ENCODE peak calls at places on chromosome 2, in eight cellular contexts. One of them, this sample, is unnamed.

GRCh38 chr2:102843759-102844443 is 82.1 kb downstream of the TMEM182 start:
- DNase-seq in CD8-positive, alpha-beta T cell: no peak
- DNase-seq in fibroblast of pulmonary artery: no peak
- DNase-seq in A549: no peak
- DNase-seq in adrenal gland: no peak
- DNase-seq in WTC11: no peak
- DNase-seq in glutamatergic neuron: no peak
- DNase-seq in IMR-90: no peak
- DNase-seq in this sample: no peak

GRCh38 chr2:95297088-95297487 is at the start of gene KCNIP3:
- DNase-seq in A549: no peak
- DNase-seq in fibroblast of pulmonary artery: no peak
- DNase-seq in IMR-90: no peak
- DNase-seq in WTC11: peak; percentile 33
- DNase-seq in CD8-positive, alpha-beta T cell: no peak
- DNase-seq in glutamatergic neuron: peak; percentile 52
- DNase-seq in adrenal gland: no peak
- DNase-seq in this sample: no peak

GRCh38 chr2:226151157-226151556 is 648.5 kb downstream of the IRS1 start:
- DNase-seq in WTC11: no peak
- DNase-seq in A549: no peak
- DNase-seq in IMR-90: peak; percentile 10
- DNase-seq in fibroblast of pulmonary artery: peak; percentile 21
- DNase-seq in adrenal gland: no peak
- DNase-seq in CD8-positive, alpha-beta T cell: no peak
- DNase-seq in glutamatergic neuron: no peak
- DNase-seq in this sample: no peak

GRCh38 chr2:237739101-237739500 is 59.5 kb upstream of the RBM44 start:
- DNase-seq in IMR-90: no peak
- DNase-seq in WTC11: no peak
- DNase-seq in glutamatergic neuron: no peak
- DNase-seq in CD8-positive, alpha-beta T cell: no peak
- DNase-seq in adrenal gland: peak; percentile 78
- DNase-seq in A549: no peak
- DNase-seq in fibroblast of pulmonary artery: no peak
- DNase-seq in this sample: no peak

GRCh38 chr2:8239402-8240127 is 442.3 kb upstream of the ID2 start:
- DNase-seq in fibroblast of pulmonary artery: no peak
- DNase-seq in glutamatergic neuron: no peak
- DNase-seq in IMR-90: peak; percentile 6
- DNase-seq in adrenal gland: no peak
- DNase-seq in WTC11: no peak
- DNase-seq in A549: no peak
- DNase-seq in CD8-positive, alpha-beta T cell: no peak
- DNase-seq in this sample: no peak

GRCh38 chr2:118310878-118311442 is 222.7 kb downstream of the INSIG2 start:
- DNase-seq in adrenal gland: no peak
- DNase-seq in glutamatergic neuron: peak; percentile 40
- DNase-seq in CD8-positive, alpha-beta T cell: no peak
- DNase-seq in A549: no peak
- DNase-seq in fibroblast of pulmonary artery: no peak
- DNase-seq in WTC11: peak; percentile 78
- DNase-seq in IMR-90: no peak
- DNase-seq in this sample: no peak

GRCh38 chr2:28300921-28301341 is 91.7 kb upstream of the FOSL2 start:
- DNase-seq in A549: no peak
- DNase-seq in glutamatergic neuron: no peak
- DNase-seq in WTC11: no peak
- DNase-seq in fibroblast of pulmonary artery: peak; percentile 83
- DNase-seq in IMR-90: peak; percentile 98
- DNase-seq in CD8-positive, alpha-beta T cell: no peak
- DNase-seq in adrenal gland: no peak
- DNase-seq in this sample: no peak

GRCh38 chr2:45177870-45178269 is 168.6 kb upstream of the SIX2 start:
- DNase-seq in adrenal gland: no peak
- DNase-seq in A549: no peak
- DNase-seq in IMR-90: peak; percentile 95
- DNase-seq in WTC11: no peak
- DNase-seq in CD8-positive, alpha-beta T cell: no peak
- DNase-seq in fibroblast of pulmonary artery: peak; percentile 99
- DNase-seq in glutamatergic neuron: no peak
- DNase-seq in this sample: no peak

GRCh38 chr2:128228894-128229293 is 89.8 kb downstream of the HS6ST1 start:
- DNase-seq in fibroblast of pulmonary artery: peak; percentile 11
- DNase-seq in adrenal gland: no peak
- DNase-seq in A549: no peak
- DNase-seq in glutamatergic neuron: no peak
- DNase-seq in CD8-positive, alpha-beta T cell: no peak
- DNase-seq in IMR-90: peak; percentile 25
- DNase-seq in WTC11: no peak
- DNase-seq in this sample: no peak

GRCh38 chr2:120423167-120423943 is 77.4 kb downstream of the INHBB start:
- DNase-seq in IMR-90: no peak
- DNase-seq in adrenal gland: no peak
- DNase-seq in glutamatergic neuron: no peak
- DNase-seq in A549: no peak
- DNase-seq in CD8-positive, alpha-beta T cell: no peak
- DNase-seq in WTC11: no peak
- DNase-seq in fibroblast of pulmonary artery: peak; percentile 6
- DNase-seq in this sample: no peak

GRCh38 chr2:393711-394696 is 106.1 kb upstream of the ALKAL2 start:
- DNase-seq in CD8-positive, alpha-beta T cell: peak; percentile 51
- DNase-seq in WTC11: no peak
- DNase-seq in fibroblast of pulmonary artery: peak; percentile 1
- DNase-seq in IMR-90: no peak
- DNase-seq in glutamatergic neuron: no peak
- DNase-seq in A549: no peak
- DNase-seq in adrenal gland: no peak
- DNase-seq in this sample: no peak

GRCh38 chr2:98598781-98599428 is 9.4 kb downstream of the COA5 start:
- DNase-seq in adrenal gland: no peak
- DNase-seq in IMR-90: peak; percentile 60
- DNase-seq in glutamatergic neuron: no peak
- DNase-seq in CD8-positive, alpha-beta T cell: no peak
- DNase-seq in A549: no peak
- DNase-seq in fibroblast of pulmonary artery: peak; percentile 66
- DNase-seq in WTC11: no peak
- DNase-seq in this sample: no peak

GRCh38 chr2:20350105-20350712 is 435 bp downstream of the PUM2 start:
- DNase-seq in IMR-90: no peak
- DNase-seq in glutamatergic neuron: peak; percentile 71
- DNase-seq in fibroblast of pulmonary artery: no peak
- DNase-seq in WTC11: peak; percentile 65
- DNase-seq in A549: peak; percentile 41
- DNase-seq in CD8-positive, alpha-beta T cell: peak; percentile 48
- DNase-seq in adrenal gland: peak; percentile 47
- DNase-seq in this sample: peak; percentile 68

GRCh38 chr2:6968319-6969100 is 51.3 kb downstream of the RNF144A start:
- DNase-seq in IMR-90: no peak
- DNase-seq in glutamatergic neuron: no peak
- DNase-seq in A549: no peak
- DNase-seq in fibroblast of pulmonary artery: peak; percentile 24
- DNase-seq in CD8-positive, alpha-beta T cell: no peak
- DNase-seq in WTC11: no peak
- DNase-seq in adrenal gland: no peak
- DNase-seq in this sample: no peak

GRCh38 chr2:97849881-97850540 is 136.6 kb downstream of the ZAP70 start:
- DNase-seq in fibroblast of pulmonary artery: peak; percentile 9
- DNase-seq in CD8-positive, alpha-beta T cell: no peak
- DNase-seq in glutamatergic neuron: no peak
- DNase-seq in A549: no peak
- DNase-seq in adrenal gland: no peak
- DNase-seq in WTC11: no peak
- DNase-seq in IMR-90: peak; percentile 18
- DNase-seq in this sample: no peak

GRCh38 chr2:199602896-199603482 is 145.2 kb upstream of the SATB2 start:
- DNase-seq in IMR-90: no peak
- DNase-seq in WTC11: no peak
- DNase-seq in glutamatergic neuron: no peak
- DNase-seq in fibroblast of pulmonary artery: no peak
- DNase-seq in CD8-positive, alpha-beta T cell: no peak
- DNase-seq in adrenal gland: no peak
- DNase-seq in A549: no peak
- DNase-seq in this sample: no peak

GRCh38 chr2:27351802-27352598 is 4.6 kb downstream of the GTF3C2 start:
- DNase-seq in glutamatergic neuron: no peak
- DNase-seq in IMR-90: no peak
- DNase-seq in A549: no peak
- DNase-seq in WTC11: no peak
- DNase-seq in CD8-positive, alpha-beta T cell: no peak
- DNase-seq in adrenal gland: no peak
- DNase-seq in fibroblast of pulmonary artery: no peak
- DNase-seq in this sample: no peak

GRCh38 chr2:70024284-70024683 is 62.9 kb upstream of the ASPRV1 start:
- DNase-seq in CD8-positive, alpha-beta T cell: no peak
- DNase-seq in fibroblast of pulmonary artery: no peak
- DNase-seq in A549: no peak
- DNase-seq in IMR-90: no peak
- DNase-seq in WTC11: peak; percentile 35
- DNase-seq in glutamatergic neuron: no peak
- DNase-seq in adrenal gland: no peak
- DNase-seq in this sample: no peak

GRCh38 chr2:15786003-15786654 is 154.2 kb upstream of the MYCN start:
- DNase-seq in IMR-90: no peak
- DNase-seq in CD8-positive, alpha-beta T cell: no peak
- DNase-seq in A549: no peak
- DNase-seq in glutamatergic neuron: no peak
- DNase-seq in fibroblast of pulmonary artery: no peak
- DNase-seq in adrenal gland: no peak
- DNase-seq in WTC11: no peak
- DNase-seq in this sample: no peak

GRCh38 chr2:155645771-155646170 is 686.8 kb downstream of the NR4A2 start:
- DNase-seq in fibroblast of pulmonary artery: peak; percentile 1
- DNase-seq in WTC11: no peak
- DNase-seq in A549: no peak
- DNase-seq in glutamatergic neuron: no peak
- DNase-seq in CD8-positive, alpha-beta T cell: no peak
- DNase-seq in IMR-90: no peak
- DNase-seq in adrenal gland: no peak
- DNase-seq in this sample: no peak

GRCh38 chr2:177406182-177406581 is 13.6 kb downstream of the AGPS start:
- DNase-seq in adrenal gland: no peak
- DNase-seq in WTC11: no peak
- DNase-seq in CD8-positive, alpha-beta T cell: no peak
- DNase-seq in glutamatergic neuron: no peak
- DNase-seq in IMR-90: no peak
- DNase-seq in fibroblast of pulmonary artery: no peak
- DNase-seq in A549: no peak
- DNase-seq in this sample: no peak

GRCh38 chr2:119408221-119408619 is 23.4 kb upstream of the TMEM37 start:
- DNase-seq in adrenal gland: peak; percentile 43
- DNase-seq in A549: no peak
- DNase-seq in IMR-90: no peak
- DNase-seq in CD8-positive, alpha-beta T cell: no peak
- DNase-seq in WTC11: no peak
- DNase-seq in fibroblast of pulmonary artery: no peak
- DNase-seq in glutamatergic neuron: no peak
- DNase-seq in this sample: no peak

GRCh38 chr2:151043484-151043883 is 218.2 kb downstream of the RBM43 start:
- DNase-seq in WTC11: no peak
- DNase-seq in adrenal gland: no peak
- DNase-seq in glutamatergic neuron: no peak
- DNase-seq in CD8-positive, alpha-beta T cell: no peak
- DNase-seq in IMR-90: peak; percentile 91
- DNase-seq in fibroblast of pulmonary artery: peak; percentile 50
- DNase-seq in A549: no peak
- DNase-seq in this sample: no peak

GRCh38 chr2:1584691-1585485 is 159.4 kb downstream of the PXDN start:
- DNase-seq in IMR-90: no peak
- DNase-seq in fibroblast of pulmonary artery: no peak
- DNase-seq in WTC11: no peak
- DNase-seq in A549: no peak
- DNase-seq in CD8-positive, alpha-beta T cell: no peak
- DNase-seq in glutamatergic neuron: no peak
- DNase-seq in adrenal gland: no peak
- DNase-seq in this sample: no peak
- TF ChIP-seq CTCF in IMR-90: no peak
- TF ChIP-seq CTCF in fibroblast of pulmonary artery: no peak
- TF ChIP-seq CTCF in WTC11: no peak
- TF ChIP-seq CTCF in A549: peak; percentile 16
- TF ChIP-seq CTCF in CD8-positive, alpha-beta T cell: no peak
- TF ChIP-seq CTCF in glutamatergic neuron: no peak
- TF ChIP-seq CTCF in adrenal gland: no peak
- TF ChIP-seq CTCF in this sample: no peak

GRCh38 chr2:26235089-26235488 is 9.3 kb downstream of the HADHA start:
- DNase-seq in adrenal gland: no peak
- DNase-seq in glutamatergic neuron: no peak
- DNase-seq in fibroblast of pulmonary artery: no peak
- DNase-seq in IMR-90: no peak
- DNase-seq in A549: no peak
- DNase-seq in WTC11: no peak
- DNase-seq in CD8-positive, alpha-beta T cell: no peak
- DNase-seq in this sample: no peak
- TF ChIP-seq CTCF in adrenal gland: no peak
- TF ChIP-seq CTCF in glutamatergic neuron: no peak
- TF ChIP-seq CTCF in fibroblast of pulmonary artery: peak; percentile 30
- TF ChIP-seq CTCF in IMR-90: peak; percentile 14
- TF ChIP-seq CTCF in A549: peak; percentile 32
- TF ChIP-seq CTCF in WTC11: no peak
- TF ChIP-seq CTCF in CD8-positive, alpha-beta T cell: no peak
- TF ChIP-seq CTCF in this sample: no peak

GRCh38 chr2:55710025-55710424 is 16.4 kb upstream of the PNPT1 start:
- DNase-seq in CD8-positive, alpha-beta T cell: no peak
- DNase-seq in A549: no peak
- DNase-seq in glutamatergic neuron: no peak
- DNase-seq in WTC11: no peak
- DNase-seq in IMR-90: no peak
- DNase-seq in adrenal gland: no peak
- DNase-seq in fibroblast of pulmonary artery: no peak
- DNase-seq in this sample: no peak
- TF ChIP-seq CTCF in CD8-positive, alpha-beta T cell: no peak
- TF ChIP-seq CTCF in A549: no peak
- TF ChIP-seq CTCF in glutamatergic neuron: no peak
- TF ChIP-seq CTCF in WTC11: no peak
- TF ChIP-seq CTCF in IMR-90: no peak
- TF ChIP-seq CTCF in adrenal gland: no peak
- TF ChIP-seq CTCF in fibroblast of pulmonary artery: no peak
- TF ChIP-seq CTCF in this sample: no peak

DNA sequence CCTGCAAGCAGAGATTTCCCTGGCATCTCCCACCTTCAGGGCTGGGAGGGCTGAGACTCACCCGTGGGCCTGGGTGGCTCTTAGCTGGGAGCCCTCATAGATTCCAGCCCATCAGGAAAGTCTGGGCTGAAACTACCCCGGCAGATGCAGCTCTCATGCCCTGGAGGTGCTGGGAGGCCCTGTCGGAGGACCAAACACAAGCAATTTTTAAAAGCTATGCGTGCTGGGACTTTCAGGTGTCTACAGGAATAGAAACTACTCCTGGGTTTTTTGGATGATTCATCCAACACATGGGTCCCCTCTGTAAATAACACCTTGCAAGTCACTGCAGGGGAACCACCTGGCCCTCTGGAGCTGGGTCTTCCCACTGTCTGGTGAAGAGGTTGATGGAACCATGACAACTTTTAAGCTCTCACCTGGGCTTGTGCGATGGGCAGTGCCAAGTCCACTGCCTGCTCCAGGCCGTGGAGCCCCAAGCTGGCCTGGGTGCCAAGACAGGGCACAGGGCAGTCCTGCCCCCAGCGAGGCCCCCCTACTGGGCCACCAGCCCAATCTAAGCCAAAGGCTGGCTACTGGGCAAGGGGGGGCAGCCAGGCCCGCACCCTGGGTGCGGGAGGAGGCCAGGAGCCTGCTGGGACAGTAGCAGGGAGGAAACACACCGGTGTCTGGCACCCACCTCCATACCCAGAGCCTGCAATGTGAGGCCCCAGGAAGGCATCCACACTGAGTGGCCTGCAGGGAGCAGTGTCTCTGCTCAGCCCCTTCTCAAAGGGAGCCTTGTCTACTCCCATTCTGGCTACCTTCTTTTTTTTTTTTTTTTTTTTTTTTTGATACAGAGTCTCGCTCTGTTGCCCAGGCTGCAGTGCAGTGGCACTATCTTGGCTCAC is 1.1 kb upstream of the GPR55 start:
- DNase-seq in A549: no peak
- DNase-seq in adrenal gland: no peak
- DNase-seq in IMR-90: no peak
- DNase-seq in fibroblast of pulmonary artery: no peak
- DNase-seq in CD8-positive, alpha-beta T cell: no peak
- DNase-seq in glutamatergic neuron: no peak
- DNase-seq in WTC11: no peak
- DNase-seq in this sample: peak; percentile 12
- TF ChIP-seq CTCF in A549: no peak
- TF ChIP-seq CTCF in adrenal gland: no peak
- TF ChIP-seq CTCF in IMR-90: no peak
- TF ChIP-seq CTCF in fibroblast of pulmonary artery: peak; percentile 5
- TF ChIP-seq CTCF in CD8-positive, alpha-beta T cell: no peak
- TF ChIP-seq CTCF in glutamatergic neuron: no peak
- TF ChIP-seq CTCF in WTC11: no peak
- TF ChIP-seq CTCF in this sample: no peak

This sample was measured in activated B cell treated with CpG ODN at 0.5 μM for 24 hours.